ENCODE peak calls at places on chromosomes 1 and 21, in eight cellular contexts. M, G, F, T, K, H, E and U are unnamed samples.

GRCh38 chr1:168347630-168348029 is 67.0 kb downstream of the TBX19 start:
- DNase-seq in G (no peak), T (no peak), H (no peak), F (no peak), M (no peak), E (no peak), K (no peak), U (no peak)

GRCh38 chr21:28069446-28069845 is 923.2 kb downstream of the LTN1 start:
- DNase-seq in F (no peak), H (peak), M (no peak), T (peak), E (no peak), K (no peak), G (peak), U (no peak)

GRCh38 chr1:157813269-157813668 is 6.7 kb downstream of the FCRL1 start:
- DNase-seq in M (no peak), E (no peak), G (no peak), H (no peak), K (no peak), T (no peak), F (no peak), U (no peak)

GRCh38 chr21:36183144-36183795 is 26.6 kb downstream of the DOP1B start:
- DNase-seq in E (no peak), F (no peak), M (no peak), K (no peak), G (no peak), H (no peak), T (no peak), U (no peak)

GRCh38 chr1:7470904-7471638 is 300.0 kb upstream of the VAMP3 start:
- DNase-seq in G (peak), M (no peak), K (no peak), F (no peak), E (no peak), H (peak), T (peak), U (no peak)

GRCh38 chr1:247578946-247579460 is 9.2 kb upstream of the OR2G2 start:
- DNase-seq in G (no peak), T (no peak), H (no peak), K (no peak), F (no peak), E (no peak), M (no peak), U (no peak)

GRCh38 chr21:32001390-32001789 is 128.6 kb downstream of the HUNK start:
- DNase-seq in M (no peak), F (no peak), K (no peak), T (no peak), G (no peak), E (no peak), H (no peak), U (no peak)

GRCh38 chr1:94854458-94855306 is 34.5 kb downstream of the SLC44A3 start:
- DNase-seq in E (peak), H (peak), G (peak), K (peak), F (peak), M (peak), T (peak), U (peak)

GRCh38 chr1:92486251-92487077 is at the start of gene GFI1:
- DNase-seq in K (no peak), H (no peak), G (peak), E (peak), F (no peak), M (peak), T (no peak), U (no peak)

GRCh38 chr1:112866151-112866550 is 89.8 kb downstream of the SLC16A1 start:
- DNase-seq in M (no peak), H (peak), K (no peak), E (no peak), F (no peak), T (peak), G (peak), U (no peak)